ENCODE peak calls at places on chromosomes 1 and 21, in four cellular contexts. T is tibial artery, V is kidney epithelial cell, Z is HL-60. F is an unnamed sample.

GRCh38 chr1:153355445-153356071 is 2.1 kb upstream of the S100A9 start:
- DNase-seq in T (peak), V (no peak), Z (peak), F (peak)

GRCh38 chr1:112618114-112618720 is 724 bp downstream of the ST7L start:
- DNase-seq in T (no peak), V (no peak), Z (peak), F (no peak)

GRCh38 chr1:104780470-104781078 is 1030.9 kb downstream of the AMY1C start:
- DNase-seq in T (no peak), V (no peak), Z (peak), F (no peak)

GRCh38 chr1:115324649-115325420 is 13.2 kb downstream of the NGF start:
- DNase-seq in T (no peak), V (no peak), Z (no peak), F (no peak)

GRCh38 chr1:178495741-178496409 is 889 bp downstream of the CLEC20A start:
- DNase-seq in T (peak), V (no peak), Z (no peak), F (no peak)

GRCh38 chr1:9835758-9836631 is 12.2 kb upstream of the CLSTN1 start:
- DNase-seq in T (peak), V (no peak), Z (no peak), F (no peak)

GRCh38 chr21:39175154-39175553 is 8.1 kb downstream of the PSMG1 start:
- DNase-seq in T (no peak), V (no peak), Z (no peak), F (no peak)

GRCh38 chr21:42777757-42778344 is 101.5 kb downstream of the WDR4 start:
- DNase-seq in T (no peak), V (peak), Z (no peak), F (peak)

GRCh38 chr1:175013445-175013844 is 9.8 kb downstream of the MRPS14 start:
- DNase-seq in T (no peak), V (no peak), Z (no peak), F (no peak)

GRCh38 chr1:161718559-161719324 is 2.6 kb upstream of the FCRLB start:
- DNase-seq in T (no peak), V (no peak), Z (no peak), F (no peak)

GRCh38 chr1:3222042-3222692 is 153.2 kb downstream of the PRDM16 start:
- DNase-seq in T (peak), V (no peak), Z (peak), F (no peak)

GRCh38 chr1:20678599-20678998 is 17.4 kb upstream of the DDOST start:
- DNase-seq in T (no peak), V (no peak), Z (no peak), F (no peak)

GRCh38 chr1:207787776-207788175 is 35.9 kb downstream of the CD46 start:
- DNase-seq in T (no peak), V (no peak), Z (no peak), F (no peak)

GRCh38 chr1:84509029-84509428 is 2.6 kb upstream of the GNG5 start:
- DNase-seq in T (no peak), V (no peak), Z (no peak), F (no peak)

GRCh38 chr1:23019094-23019850 is at the start of gene KDM1A:
- DNase-seq in T (peak), V (peak), Z (peak), F (peak)

GRCh38 chr1:61056674-61057439 is 25.5 kb upstream of the NFIA start:
- DNase-seq in T (peak), V (no peak), Z (peak), F (no peak)
- TF ChIP-seq CTCF in T (no peak), V (no peak), Z (no peak), F (no peak)

GRCh38 chr1:77948841-77949424 is 29.9 kb downstream of the FUBP1 start:
- DNase-seq in T (no peak), V (no peak), Z (no peak), F (no peak)
- TF ChIP-seq CTCF in T (no peak), V (peak), Z (no peak), F (no peak)

GRCh38 chr1:109954180-109954579 is 30.4 kb upstream of the AHCYL1 start:
- DNase-seq in T (no peak), V (no peak), Z (no peak), F (no peak)

GRCh38 chr1:109963864-109964263 is 20.7 kb upstream of the AHCYL1 start:
- DNase-seq in T (no peak), V (no peak), Z (no peak), F (no peak)

GRCh38 chr1:109960745-109961094 is 23.8 kb upstream of the AHCYL1 start:
- DNase-seq in T (no peak), V (no peak), Z (no peak), F (no peak)

GRCh38 chr1:109959632-109959973 is 25.0 kb upstream of the AHCYL1 start:
- DNase-seq in T (no peak), V (no peak), Z (no peak), F (no peak)

DNA sequence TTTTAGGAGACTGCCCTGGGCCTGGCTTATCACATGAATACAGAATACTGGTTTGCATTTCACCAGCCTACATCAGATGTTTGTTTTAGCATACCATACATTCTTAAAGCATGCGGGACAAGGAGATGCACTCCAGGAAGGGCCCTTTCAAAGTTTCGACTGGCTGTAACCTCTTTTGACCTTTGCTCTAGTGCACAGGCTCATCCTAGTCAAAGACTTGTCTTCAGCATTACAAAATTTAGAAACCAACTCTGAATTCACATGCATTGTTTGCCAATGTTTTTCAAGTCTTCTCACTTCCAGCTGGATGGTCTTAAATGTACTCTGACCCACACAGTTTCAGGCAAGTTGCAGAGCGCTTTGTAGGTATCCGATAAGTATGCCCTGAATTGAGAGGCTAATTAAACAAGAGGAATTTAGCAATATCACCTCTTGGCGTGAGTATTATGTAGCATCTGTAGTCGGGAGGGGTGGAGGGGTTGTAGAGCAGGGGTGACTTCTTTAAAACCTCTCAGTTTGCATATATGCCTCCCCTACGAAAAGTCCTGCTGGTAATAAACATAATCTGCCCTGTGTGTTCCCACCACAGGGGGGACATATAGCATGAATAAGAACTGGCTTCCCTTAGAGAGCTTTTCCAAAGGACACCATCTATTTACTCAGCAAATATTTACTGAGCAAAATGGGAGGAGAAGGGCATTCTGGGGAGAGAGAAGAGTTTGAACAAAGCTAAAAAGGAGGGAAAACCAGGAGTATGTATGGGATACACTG is 24.4 kb upstream of the AHCYL1 start:
- DNase-seq in T (no peak), V (no peak), Z (no peak), F (no peak)
- TF ChIP-seq CTCF in T (no peak), V (no peak), Z (no peak), F (no peak)

GRCh38 chr1:29689372-29690030 is 453.2 kb downstream of the PTPRU start:
- DNase-seq in T (peak), V (no peak), Z (no peak), F (no peak)
- TF ChIP-seq CTCF in T (no peak), V (peak), Z (no peak), F (no peak)

DNA sequence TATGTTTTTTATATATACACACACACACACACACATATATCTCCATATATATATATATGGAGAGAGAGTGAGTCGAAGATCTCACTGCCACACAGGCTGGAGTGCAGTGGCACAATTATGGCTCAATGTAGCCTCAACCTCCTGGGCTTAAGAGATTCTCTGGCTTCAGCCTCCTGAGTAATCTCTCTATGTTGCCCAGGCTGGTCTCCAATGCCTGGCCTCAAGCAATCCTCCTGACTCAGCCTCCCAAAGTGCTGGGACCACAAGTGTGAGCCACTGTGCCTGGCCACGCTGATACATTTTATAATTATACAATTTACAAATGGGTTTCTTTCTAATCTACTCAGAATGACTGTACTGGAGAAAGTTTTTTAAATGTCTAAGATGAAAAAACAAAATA is 664.2 kb downstream of the PTPRC start:
- DNase-seq in T (no peak), V (no peak), Z (no peak), F (no peak)
- TF ChIP-seq CTCF in T (no peak), V (no peak), Z (no peak), F (no peak)

GRCh38 chr1:52552505-52553371 is at the start of gene TUT4:
- DNase-seq in T (peak), V (no peak), Z (peak), F (peak)
- TF ChIP-seq CTCF in T (no peak), V (no peak), Z (no peak), F (no peak)

F was measured in CD14-positive monocyte.